ENCODE peak calls at places on chromosomes 4 and X, in ten cellular contexts. D, Q, I, V, R, C, A, M, F and G are unnamed samples.

GRCh38 chrX:21374163-21374993 is at the start of gene CNKSR2:
- DNase-seq in D (peak; percentile 10), C (peak; percentile 8), A (no peak), I (peak; percentile 75), F (peak; percentile 11), M (no peak), Q (peak; percentile 58), V (peak; percentile 3), R (no peak), G (no peak)

GRCh38 chr4:5127556-5127955 is 76.3 kb downstream of the STK32B start:
- DNase-seq in D (no peak), F (no peak), I (no peak), M (no peak), Q (no peak), C (no peak), R (no peak), V (no peak), A (no peak), G (no peak)

GRCh38 chr4:25343671-25344070 is 31.1 kb downstream of the ZCCHC4 start:
- DNase-seq in D (no peak), R (peak; percentile 18), I (no peak), Q (no peak), M (no peak), V (no peak), F (no peak), C (no peak), A (no peak), G (no peak)

GRCh38 chr4:70772929-70773555 is 51.3 kb downstream of the RUFY3 start:
- DNase-seq in M (no peak), V (no peak), Q (no peak), F (no peak), C (no peak), D (no peak), R (no peak), I (no peak), A (no peak), G (no peak)

GRCh38 chr4:127930175-127930574 is 34.8 kb downstream of the MFSD8 start:
- DNase-seq in F (no peak), Q (no peak), R (no peak), M (no peak), D (no peak), A (no peak), I (no peak), V (no peak), C (no peak), G (no peak)

GRCh38 chr4:86380176-86380724 is 20.4 kb upstream of the MAPK10 start:
- DNase-seq in Q (no peak), M (no peak), D (no peak), R (no peak), C (no peak), V (no peak), A (no peak), I (no peak), F (no peak), G (no peak)

GRCh38 chr4:151658959-151659593 is 101.7 kb downstream of the GATB start:
- DNase-seq in I (no peak), D (peak; percentile 77), A (no peak), F (no peak), M (no peak), C (no peak), R (peak; percentile 58), Q (no peak), V (peak; percentile 80), G (no peak)

GRCh38 chr4:47686294-47686872 is 151.5 kb downstream of the CORIN start:
- DNase-seq in Q (peak; percentile 43), F (peak; percentile 68), D (peak; percentile 56), C (peak; percentile 44), V (peak; percentile 32), R (peak; percentile 28), A (no peak), I (no peak), M (no peak), G (peak; percentile 43)

GRCh38 chrX:23952984-23953907 is 45.4 kb downstream of the CXorf58 start:
- DNase-seq in C (no peak), D (no peak), F (no peak), I (no peak), V (no peak), R (no peak), Q (no peak), A (no peak), M (no peak), G (peak; percentile 1)

GRCh38 chr4:112766422-112766821 is 129.5 kb downstream of the LARP7 start:
- DNase-seq in C (peak; percentile 9), I (no peak), F (peak; percentile 49), A (peak; percentile 16), Q (no peak), D (peak; percentile 43), R (peak; percentile 34), V (peak; percentile 58), M (no peak), G (peak; percentile 14)

GRCh38 chr4:138110815-138111214 is 131.3 kb downstream of the SLC7A11 start:
- DNase-seq in R (no peak), C (no peak), V (peak; percentile 69), A (no peak), M (no peak), Q (no peak), F (peak; percentile 46), D (peak; percentile 5), I (no peak), G (no peak)

GRCh38 chrX:130594453-130594916 is 192.7 kb downstream of the RBMX2 start:
- DNase-seq in V (no peak), I (no peak), C (no peak), A (no peak), M (no peak), F (peak; percentile 1), Q (no peak), D (no peak), R (no peak), G (no peak)

GRCh38 chrX:129825746-129826505 is 17.8 kb downstream of the ZDHHC9 start:
- DNase-seq in R (no peak), A (no peak), I (no peak), F (no peak), Q (no peak), V (no peak), C (no peak), D (no peak), M (no peak), G (no peak)

GRCh38 chr4:17027495-17027894 is 129.1 kb upstream of the LDB2 start:
- DNase-seq in I (no peak), M (peak; percentile 97), C (peak; percentile 18), V (peak; percentile 99), D (peak; percentile 97), Q (no peak), F (peak; percentile 96), R (peak; percentile 98), A (peak; percentile 87), G (no peak)

GRCh38 chr4:8435656-8436121 is 4.8 kb downstream of the ACOX3 start:
- DNase-seq in C (no peak), Q (peak; percentile 74), D (peak; percentile 37), A (no peak), R (no peak), M (no peak), F (peak; percentile 7), V (peak; percentile 44), I (no peak), G (no peak)

DNA sequence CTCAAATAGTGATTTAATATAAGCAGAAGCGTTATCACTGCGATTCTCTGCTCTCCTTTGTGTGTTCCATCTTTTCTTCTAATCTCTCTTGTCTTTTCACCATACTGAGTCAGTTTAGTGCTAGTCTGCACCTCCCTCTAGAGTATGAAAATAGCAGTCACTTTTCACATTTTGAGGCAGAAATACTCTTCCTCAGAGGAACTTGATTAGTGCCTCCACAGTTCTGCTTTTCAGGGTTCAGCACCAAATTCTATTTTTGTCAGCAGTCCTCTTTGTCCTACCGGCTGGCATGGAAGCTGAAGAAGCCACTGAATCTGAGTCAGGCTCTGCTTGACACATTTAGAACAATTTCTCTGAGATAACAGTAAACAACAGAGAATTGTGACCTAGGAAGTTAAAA is 49.7 kb upstream of the ANKRD17 start:
- DNase-seq in R (peak; percentile 49), A (no peak), C (no peak), Q (no peak), I (no peak), F (peak; percentile 6), M (no peak), V (peak; percentile 55), D (peak; percentile 55), G (no peak)
- TF ChIP-seq CTCF in R (peak; percentile 71), A (peak; percentile 47), C (peak; percentile 13), Q (no peak), I (no peak), F (peak; percentile 32), M (peak; percentile 29), V (peak; percentile 59), D (peak; percentile 52), G (no peak)

GRCh38 chr4:83489711-83490326 is 4.9 kb upstream of the ABRAXAS1 start:
- DNase-seq in R (no peak), D (no peak), I (no peak), M (no peak), F (no peak), C (no peak), A (no peak), V (no peak), Q (no peak), G (peak; percentile 3)
- TF ChIP-seq CTCF in R (peak; percentile 13), D (no peak), I (no peak), M (no peak), F (no peak), C (no peak), A (no peak), V (peak; percentile 5), Q (no peak), G (no peak)

DNA sequence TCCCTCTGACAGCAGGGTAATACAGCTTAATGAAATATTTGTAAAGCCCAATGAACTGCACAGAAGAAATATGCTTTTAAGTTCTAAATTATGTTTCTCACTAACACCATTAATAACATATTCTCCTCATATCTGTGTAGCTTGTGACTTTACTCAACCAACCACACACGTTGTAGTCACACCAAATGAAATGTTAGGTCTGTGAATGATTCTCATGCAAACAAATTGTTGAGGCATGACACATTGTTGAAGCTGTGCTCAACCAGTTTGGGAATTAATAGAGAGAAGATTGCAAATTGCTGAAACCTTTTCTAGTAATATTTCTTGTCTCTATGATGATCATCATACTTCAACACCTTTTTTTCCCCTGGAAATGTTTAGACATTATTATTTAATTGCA is 645.9 kb downstream of the PCDH7 start:
- DNase-seq in I (no peak), R (no peak), F (peak; percentile 66), M (no peak), V (peak; percentile 46), Q (no peak), A (no peak), D (peak; percentile 38), C (no peak), G (no peak)
- TF ChIP-seq CTCF in I (no peak), R (no peak), F (no peak), M (no peak), V (no peak), Q (no peak), A (no peak), D (no peak), C (no peak), G (no peak)

DNA sequence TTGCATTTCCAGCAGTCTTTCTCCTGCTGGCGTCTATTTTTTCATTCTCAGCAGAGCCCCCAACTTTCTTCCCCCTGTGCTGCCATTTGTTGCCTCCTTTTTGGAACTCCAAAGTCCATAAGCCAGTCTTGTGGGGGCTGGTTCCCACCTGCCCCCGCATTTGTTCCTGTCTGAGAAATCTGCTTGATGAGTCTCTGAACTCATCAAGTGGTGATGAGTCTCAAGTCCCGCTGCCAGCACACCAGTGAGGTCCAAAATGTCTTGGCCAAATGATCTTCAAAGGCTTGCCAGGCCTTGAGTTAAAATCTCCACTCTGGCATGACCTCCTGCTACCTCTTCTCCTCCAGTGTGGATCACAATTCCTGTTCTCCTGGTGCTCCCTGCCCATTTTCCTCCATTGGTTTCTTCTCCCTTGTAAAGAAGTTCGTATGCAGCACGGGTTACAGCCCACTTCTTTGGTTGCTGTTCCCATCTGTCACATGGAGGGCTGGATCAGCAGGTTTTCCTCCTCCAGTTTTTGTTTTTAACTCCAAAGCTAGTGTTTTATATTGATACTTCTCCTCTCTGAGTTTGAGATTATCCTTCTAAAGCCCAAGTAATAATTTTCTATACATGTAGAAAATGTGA is 72.7 kb upstream of the LIMCH1 start:
- DNase-seq in D (no peak), R (no peak), M (no peak), Q (no peak), V (no peak), I (no peak), C (no peak), F (no peak), A (no peak), G (no peak)
- TF ChIP-seq CTCF in D (no peak), R (no peak), M (no peak), Q (no peak), V (no peak), I (no peak), C (no peak), F (no peak), A (no peak), G (no peak)